ENCODE peak calls at places on chromosomes 13 and 19, in five cellular contexts. One of them, this sample, is unnamed.

GRCh38 chr13:32811297-32811800 is 204.9 kb upstream of the KL start:
- DNase-seq in CD4-positive, alpha-beta T cell: no peak
- DNase-seq in fibroblast of lung: no peak
- DNase-seq in H9: no peak
- DNase-seq in stomach: no peak
- DNase-seq in this sample: peak

GRCh38 chr19:13099073-13099999 is 3.3 kb downstream of the LYL1 start:
- DNase-seq in fibroblast of lung: no peak
- DNase-seq in CD4-positive, alpha-beta T cell: peak
- DNase-seq in stomach: peak
- DNase-seq in H9: peak
- DNase-seq in this sample: peak

GRCh38 chr13:107025991-107026390 is 458.1 kb upstream of the ARGLU1 start:
- DNase-seq in fibroblast of lung: peak
- DNase-seq in H9: no peak
- DNase-seq in CD4-positive, alpha-beta T cell: no peak
- DNase-seq in stomach: no peak
- DNase-seq in this sample: no peak

GRCh38 chr19:4390017-4390861 is 10.1 kb downstream of the SH3GL1 start:
- DNase-seq in CD4-positive, alpha-beta T cell: no peak
- DNase-seq in stomach: no peak
- DNase-seq in H9: peak
- DNase-seq in fibroblast of lung: peak
- DNase-seq in this sample: no peak

GRCh38 chr19:43316591-43317319 is 36.7 kb upstream of the CD177 start:
- DNase-seq in stomach: peak
- DNase-seq in CD4-positive, alpha-beta T cell: no peak
- DNase-seq in fibroblast of lung: peak
- DNase-seq in H9: peak
- DNase-seq in this sample: peak

GRCh38 chr13:113506025-113506685 is 15.6 kb upstream of the DCUN1D2 start:
- DNase-seq in H9: no peak
- DNase-seq in stomach: no peak
- DNase-seq in fibroblast of lung: no peak
- DNase-seq in CD4-positive, alpha-beta T cell: no peak
- DNase-seq in this sample: no peak

GRCh38 chr19:3494559-3494958 is 5.9 kb downstream of the DOHH start:
- DNase-seq in stomach: peak
- DNase-seq in fibroblast of lung: no peak
- DNase-seq in H9: no peak
- DNase-seq in CD4-positive, alpha-beta T cell: peak
- DNase-seq in this sample: no peak

GRCh38 chr13:110109910-110110309 is 197.0 kb downstream of the COL4A1 start:
- DNase-seq in fibroblast of lung: peak
- DNase-seq in H9: peak
- DNase-seq in CD4-positive, alpha-beta T cell: no peak
- DNase-seq in stomach: no peak
- DNase-seq in this sample: peak

GRCh38 chr19:6696239-6696820 is 24.1 kb downstream of the C3 start:
- DNase-seq in stomach: no peak
- DNase-seq in H9: no peak
- DNase-seq in fibroblast of lung: no peak
- DNase-seq in CD4-positive, alpha-beta T cell: no peak
- DNase-seq in this sample: no peak

GRCh38 chr13:65926750-65927171 is 1303.4 kb downstream of the PCDH9 start:
- DNase-seq in H9: peak
- DNase-seq in CD4-positive, alpha-beta T cell: no peak
- DNase-seq in stomach: peak
- DNase-seq in fibroblast of lung: no peak
- DNase-seq in this sample: peak

GRCh38 chr19:46115396-46116109 is 8.9 kb downstream of the IGFL3 start:
- DNase-seq in CD4-positive, alpha-beta T cell: no peak
- DNase-seq in H9: no peak
- DNase-seq in fibroblast of lung: peak
- DNase-seq in stomach: no peak
- DNase-seq in this sample: no peak

GRCh38 chr19:44345969-44346368 is 10.5 kb downstream of the ZNF112 start:
- DNase-seq in H9: no peak
- DNase-seq in fibroblast of lung: no peak
- DNase-seq in stomach: no peak
- DNase-seq in CD4-positive, alpha-beta T cell: no peak
- DNase-seq in this sample: no peak

GRCh38 chr19:10653482-10653731 is 739 bp upstream of the ILF3 start:
- DNase-seq in CD4-positive, alpha-beta T cell: no peak
- DNase-seq in stomach: no peak
- DNase-seq in fibroblast of lung: no peak
- DNase-seq in H9: no peak
- DNase-seq in this sample: no peak

GRCh38 chr19:17755977-17756670 is 4.8 kb downstream of the FCHO1 start:
- DNase-seq in stomach: peak
- DNase-seq in CD4-positive, alpha-beta T cell: peak
- DNase-seq in fibroblast of lung: peak
- DNase-seq in H9: peak
- DNase-seq in this sample: peak

GRCh38 chr13:42746846-42747245 is 34.5 kb upstream of the FAM216B start:
- DNase-seq in stomach: no peak
- DNase-seq in H9: no peak
- DNase-seq in CD4-positive, alpha-beta T cell: no peak
- DNase-seq in fibroblast of lung: no peak
- DNase-seq in this sample: no peak

GRCh38 chr13:113857531-113858195 is 6.2 kb downstream of the GAS6 start:
- DNase-seq in H9: peak
- DNase-seq in CD4-positive, alpha-beta T cell: no peak
- DNase-seq in stomach: peak
- DNase-seq in fibroblast of lung: no peak
- DNase-seq in this sample: no peak

GRCh38 chr19:49556412-49557398 is 23.7 kb downstream of the NOSIP start:
- DNase-seq in stomach: no peak
- DNase-seq in fibroblast of lung: no peak
- DNase-seq in H9: peak
- DNase-seq in CD4-positive, alpha-beta T cell: no peak
- DNase-seq in this sample: no peak

GRCh38 chr13:80084086-80084676 is 256.7 kb downstream of the SPRY2 start:
- DNase-seq in H9: no peak
- DNase-seq in CD4-positive, alpha-beta T cell: no peak
- DNase-seq in stomach: no peak
- DNase-seq in fibroblast of lung: peak
- DNase-seq in this sample: no peak

GRCh38 chr19:19406878-19407639 is 1.6 kb downstream of the GATAD2A start:
- DNase-seq in H9: no peak
- DNase-seq in fibroblast of lung: peak
- DNase-seq in stomach: peak
- DNase-seq in CD4-positive, alpha-beta T cell: peak
- DNase-seq in this sample: peak

GRCh38 chr19:51473009-51473707 is 5.2 kb upstream of the CEACAM18 start:
- DNase-seq in H9: peak
- DNase-seq in CD4-positive, alpha-beta T cell: peak
- DNase-seq in stomach: peak
- DNase-seq in fibroblast of lung: peak
- DNase-seq in this sample: peak

GRCh38 chr13:30985637-30986205 is 53.3 kb downstream of the TEX26 start:
- DNase-seq in stomach: no peak
- DNase-seq in CD4-positive, alpha-beta T cell: no peak
- DNase-seq in H9: no peak
- DNase-seq in fibroblast of lung: peak
- DNase-seq in this sample: no peak

GRCh38 chr19:9128171-9128570 is 1.4 kb upstream of the OR7G3 start:
- DNase-seq in H9: no peak
- DNase-seq in fibroblast of lung: no peak
- DNase-seq in CD4-positive, alpha-beta T cell: no peak
- DNase-seq in stomach: no peak
- DNase-seq in this sample: no peak

GRCh38 chr19:29294343-29294811 is 81.4 kb upstream of the UQCRFS1 start:
- DNase-seq in CD4-positive, alpha-beta T cell: no peak
- DNase-seq in stomach: no peak
- DNase-seq in fibroblast of lung: no peak
- DNase-seq in H9: no peak
- DNase-seq in this sample: no peak

GRCh38 chr19:1089126-1089771 is 5.9 kb downstream of the POLR2E start:
- DNase-seq in stomach: no peak
- DNase-seq in H9: no peak
- DNase-seq in CD4-positive, alpha-beta T cell: no peak
- DNase-seq in fibroblast of lung: no peak
- DNase-seq in this sample: no peak

GRCh38 chr19:32041681-32042292 is 303.6 kb upstream of the ZNF507 start:
- DNase-seq in CD4-positive, alpha-beta T cell: no peak
- DNase-seq in stomach: no peak
- DNase-seq in fibroblast of lung: peak
- DNase-seq in H9: peak
- DNase-seq in this sample: peak

GRCh38 chr13:57633950-57634828 is 2.6 kb downstream of the PCDH17 start:
- DNase-seq in H9: peak
- DNase-seq in CD4-positive, alpha-beta T cell: no peak
- DNase-seq in stomach: no peak
- DNase-seq in fibroblast of lung: no peak
- DNase-seq in this sample: no peak

GRCh38 chr13:101536079-101536478 is 83.6 kb downstream of the ITGBL1 start:
- DNase-seq in H9: no peak
- DNase-seq in CD4-positive, alpha-beta T cell: no peak
- DNase-seq in fibroblast of lung: no peak
- DNase-seq in stomach: no peak
- DNase-seq in this sample: no peak

GRCh38 chr13:101527130-101527529 is 74.7 kb downstream of the ITGBL1 start:
- DNase-seq in H9: no peak
- DNase-seq in fibroblast of lung: no peak
- DNase-seq in CD4-positive, alpha-beta T cell: no peak
- DNase-seq in stomach: no peak
- DNase-seq in this sample: no peak

GRCh38 chr13:101535192-101535746 is 82.8 kb downstream of the ITGBL1 start:
- DNase-seq in H9: no peak
- DNase-seq in fibroblast of lung: peak
- DNase-seq in stomach: no peak
- DNase-seq in CD4-positive, alpha-beta T cell: no peak
- DNase-seq in this sample: no peak

GRCh38 chr13:101529419-101529818 is 76.9 kb downstream of the ITGBL1 start:
- DNase-seq in H9: no peak
- DNase-seq in fibroblast of lung: peak
- DNase-seq in CD4-positive, alpha-beta T cell: no peak
- DNase-seq in stomach: no peak
- DNase-seq in this sample: no peak

DNA sequence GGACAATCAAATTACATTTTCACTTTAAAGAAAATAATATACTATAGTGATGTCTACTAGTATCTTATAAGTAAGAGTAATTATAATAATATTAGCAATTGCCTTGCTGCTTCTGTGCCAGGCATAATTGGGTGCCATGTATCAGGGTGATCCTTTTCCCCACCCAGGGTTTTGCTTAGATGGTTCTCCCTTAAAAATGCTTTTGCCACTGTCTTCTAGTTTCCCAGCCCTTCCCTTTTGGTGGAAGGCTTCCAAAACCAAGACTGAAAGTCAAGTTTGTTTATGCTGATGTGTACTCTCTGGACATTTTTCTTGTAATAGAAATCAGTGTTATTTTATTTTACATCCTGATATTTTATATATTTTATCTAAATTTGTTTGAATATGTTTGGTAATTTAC is 77.8 kb downstream of the ITGBL1 start:
- DNase-seq in stomach: no peak
- DNase-seq in CD4-positive, alpha-beta T cell: no peak
- DNase-seq in H9: no peak
- DNase-seq in fibroblast of lung: peak
- DNase-seq in this sample: no peak
- H3K27ac ChIP-seq in stomach: no peak
- H3K27ac ChIP-seq in CD4-positive, alpha-beta T cell: no peak
- H3K27ac ChIP-seq in H9: no peak
- H3K27ac ChIP-seq in fibroblast of lung: no peak
- H3K27ac ChIP-seq in this sample: no peak

DNA sequence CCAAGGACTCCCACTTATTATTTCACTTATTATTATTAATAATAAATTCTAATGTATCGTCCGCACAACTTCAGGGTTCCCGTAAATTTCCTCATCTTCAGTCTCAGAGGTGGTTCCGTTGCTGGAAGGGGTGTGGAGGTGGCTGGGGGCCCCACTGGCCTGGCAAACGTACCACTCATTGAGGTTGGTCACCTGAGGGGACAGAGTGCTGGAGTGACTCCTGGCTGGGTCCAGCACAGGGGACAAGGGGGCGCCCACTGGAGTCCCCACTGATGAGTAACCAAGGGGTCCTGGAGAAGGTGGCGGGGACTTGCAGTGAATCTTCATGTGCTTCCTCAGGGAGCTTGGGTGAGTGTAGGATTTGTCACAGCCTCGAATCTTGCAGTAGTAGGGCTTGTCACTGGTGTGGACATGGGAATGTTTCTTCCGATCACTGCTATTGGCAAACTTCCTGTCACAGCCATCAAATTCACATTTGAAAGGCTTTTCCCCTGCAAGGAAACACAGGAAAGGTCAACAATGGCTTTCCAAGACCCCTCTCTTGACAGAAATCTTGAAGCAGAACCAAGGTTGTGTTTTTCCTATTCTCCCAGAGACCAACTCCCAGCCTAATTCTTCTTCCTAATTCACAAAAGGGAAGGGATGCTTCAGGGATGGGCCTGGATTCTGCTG is 6.1 kb downstream of the ZIC5 start:
- DNase-seq in fibroblast of lung: no peak
- DNase-seq in H9: no peak
- DNase-seq in stomach: no peak
- DNase-seq in CD4-positive, alpha-beta T cell: no peak
- DNase-seq in this sample: no peak
- H3K27ac ChIP-seq in fibroblast of lung: no peak
- H3K27ac ChIP-seq in H9: no peak
- H3K27ac ChIP-seq in stomach: no peak
- H3K27ac ChIP-seq in CD4-positive, alpha-beta T cell: no peak
- H3K27ac ChIP-seq in this sample: no peak

GRCh38 chr19:35029737-35030256 is 473 bp upstream of the SCN1B start:
- DNase-seq in CD4-positive, alpha-beta T cell: no peak
- DNase-seq in fibroblast of lung: no peak
- DNase-seq in stomach: no peak
- DNase-seq in H9: peak
- DNase-seq in this sample: no peak
- H3K27ac ChIP-seq in CD4-positive, alpha-beta T cell: no peak
- H3K27ac ChIP-seq in fibroblast of lung: no peak
- H3K27ac ChIP-seq in stomach: peak
- H3K27ac ChIP-seq in H9: no peak
- H3K27ac ChIP-seq in this sample: no peak

DNA sequence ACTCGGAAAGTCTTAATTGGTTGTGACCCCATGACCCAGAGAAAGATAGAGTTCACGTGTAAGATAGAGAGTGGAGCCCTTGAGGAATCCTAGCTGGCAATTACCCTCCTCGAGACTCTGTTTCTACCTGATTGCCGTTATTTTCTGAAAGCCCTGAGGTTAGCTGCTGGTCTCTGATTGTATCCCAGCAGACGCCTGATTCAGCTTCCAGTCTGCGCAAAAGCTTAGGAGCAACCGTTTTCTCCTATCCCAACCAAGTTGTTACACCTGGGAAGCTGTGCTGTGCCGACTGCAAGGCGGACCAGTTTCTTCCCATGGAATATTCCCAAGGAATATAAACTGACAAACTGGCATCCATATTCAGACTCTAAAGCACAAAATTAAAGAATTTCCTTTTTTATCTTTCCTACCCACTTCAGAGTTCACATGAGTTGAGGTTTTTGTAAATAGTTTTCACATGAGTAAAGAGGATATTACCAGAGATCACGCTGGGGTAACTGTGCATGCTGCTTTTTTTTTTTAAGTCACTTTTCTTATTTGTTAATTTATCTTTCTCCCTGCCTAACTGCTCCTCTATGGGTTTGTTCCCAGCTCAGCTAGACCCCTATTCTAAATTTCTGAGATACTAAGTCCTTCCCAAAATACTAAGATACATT is 1.5 kb upstream of the TRPC4 start:
- DNase-seq in fibroblast of lung: peak
- DNase-seq in CD4-positive, alpha-beta T cell: no peak
- DNase-seq in H9: peak
- DNase-seq in stomach: no peak
- DNase-seq in this sample: no peak
- H3K27ac ChIP-seq in fibroblast of lung: peak
- H3K27ac ChIP-seq in CD4-positive, alpha-beta T cell: no peak
- H3K27ac ChIP-seq in H9: no peak
- H3K27ac ChIP-seq in stomach: no peak
- H3K27ac ChIP-seq in this sample: no peak